ENCODE peak calls at places on chromosomes 4 and X, in nine cellular contexts. Y is body of pancreas; E is osteocyte; Q is T follicular helper cell; O is stimulated activated CD4-positive, alpha-beta T cell treated with anti-CD3 and anti-CD28 coated beads, Interleukin-15, amount 100 ng/mL, for 1 hour; K is fibroblast of lung; W is NCI-H2081; H is activated CD8-positive, alpha-beta T cell treated with anti-CD3 and anti-CD28 coated beads, Interleukin-2, amount 10 ng/mL, durations not matched to agents 7 days and 5 days; I is neural crest cell. U is an unnamed sample.

GRCh38 chr4:766559-767283 is 59.2 kb downstream of the CPLX1 start:
- DNase-seq in H (no peak), W (no peak), E (no peak), O (no peak), K (no peak), I (no peak), Q (no peak), Y (no peak), U (no peak)

GRCh38 chrX:39750246-39750790 is 347.4 kb downstream of the BCOR start:
- DNase-seq in Q (no peak), Y (no peak), O (no peak), I (no peak), K (no peak), E (no peak), W (no peak), H (no peak), U (no peak)

GRCh38 chr4:112778520-112778919 is 141.6 kb downstream of the LARP7 start:
- DNase-seq in O (no peak), H (no peak), K (no peak), Y (no peak), I (no peak), Q (no peak), E (no peak), W (no peak), U (no peak)

GRCh38 chrX:22650691-22651090 is 349.1 kb upstream of the DDX53 start:
- DNase-seq in O (no peak), Q (no peak), W (no peak), H (no peak), E (no peak), Y (no peak), K (no peak), I (no peak), U (no peak)

GRCh38 chr4:184644553-184645307 is 4.5 kb downstream of the CASP3 start:
- DNase-seq in W (no peak), Q (no peak), E (no peak), O (no peak), H (peak), I (no peak), K (no peak), Y (no peak), U (no peak)

GRCh38 chr4:137647375-137647774 is 115.1 kb upstream of the PCDH18 start:
- DNase-seq in Y (no peak), W (no peak), H (no peak), E (no peak), I (no peak), K (no peak), O (no peak), Q (no peak), U (no peak)

GRCh38 chr4:89136525-89136924 is 25.2 kb downstream of the TIGD2 start:
- DNase-seq in I (no peak), K (no peak), W (no peak), Y (no peak), Q (no peak), H (no peak), O (no peak), E (no peak), U (no peak)

GRCh38 chrX:86964321-86964720 is 553.3 kb upstream of the KLHL4 start:
- DNase-seq in H (no peak), I (no peak), Y (no peak), K (no peak), Q (no peak), O (no peak), E (no peak), W (no peak), U (no peak)

GRCh38 chrX:44036336-44036735 is 63.1 kb upstream of the NDP start:
- DNase-seq in H (no peak), Y (no peak), K (peak), W (no peak), O (no peak), I (no peak), Q (no peak), E (no peak), U (no peak)

GRCh38 chr4:169179609-169180526 is 90.9 kb downstream of the SH3RF1 start:
- DNase-seq in O (no peak), W (peak), H (no peak), Q (no peak), Y (no peak), K (peak), E (no peak), I (no peak), U (no peak)

GRCh38 chr4:156672924-156673323 is 298.7 kb downstream of the PDGFC start:
- DNase-seq in W (no peak), H (no peak), I (no peak), K (no peak), O (no peak), Y (no peak), Q (no peak), E (no peak), U (no peak)

GRCh38 chr4:185179488-185179887 is 24.3 kb downstream of the CFAP97 start:
- DNase-seq in Y (no peak), E (no peak), K (no peak), O (no peak), I (no peak), W (no peak), H (no peak), Q (no peak), U (no peak)

GRCh38 chr4:14771091-14771490 is 231.2 kb upstream of the CPEB2 start:
- DNase-seq in Y (no peak), O (no peak), I (no peak), Q (no peak), H (no peak), K (peak), E (no peak), W (no peak), U (no peak)

GRCh38 chr4:13633671-13634070 is 6.1 kb upstream of the BOD1L1 start:
- DNase-seq in I (no peak), Y (no peak), W (no peak), K (no peak), E (no peak), Q (no peak), H (no peak), O (no peak), U (no peak)

GRCh38 chrX:12894074-12894691 is 12.2 kb upstream of the TLR8 start:
- DNase-seq in W (peak), O (peak), Q (peak), H (peak), E (no peak), K (peak), Y (peak), I (peak), U (peak)

GRCh38 chrX:39984191-39984956 is 113.4 kb downstream of the BCOR start:
- DNase-seq in H (no peak), Y (no peak), K (peak), W (no peak), O (no peak), E (no peak), Q (no peak), I (no peak), U (no peak)

GRCh38 chr4:125316391-125316780 is 1.6 kb downstream of the FAT4 start:
- DNase-seq in W (peak), O (no peak), H (no peak), E (no peak), I (no peak), K (no peak), Q (no peak), Y (peak), U (peak)

GRCh38 chr4:65651031-65651430 is 19.3 kb downstream of the EPHA5 start:
- DNase-seq in E (no peak), H (no peak), Y (no peak), I (no peak), Q (no peak), W (no peak), K (no peak), O (no peak), U (no peak)

GRCh38 chrX:68422478-68422877 is 10.8 kb downstream of the OPHN1 start:
- DNase-seq in K (no peak), O (no peak), I (no peak), E (no peak), Y (no peak), Q (no peak), W (no peak), H (no peak), U (no peak)

GRCh38 chr4:125155251-125155650 is 159.5 kb upstream of the FAT4 start:
- DNase-seq in K (no peak), I (no peak), Y (no peak), H (no peak), O (no peak), E (no peak), W (no peak), Q (no peak), U (no peak)

GRCh38 chr4:149980941-149981340 is 97.3 kb upstream of the DCLK2 start:
- DNase-seq in O (peak), E (no peak), I (peak), W (peak), K (peak), H (peak), Y (peak), Q (peak), U (peak)

GRCh38 chrX:56800801-56801200 is 71.8 kb downstream of the NBDY start:
- DNase-seq in O (peak), K (no peak), H (peak), W (no peak), Q (peak), I (no peak), E (no peak), Y (no peak), U (no peak)

GRCh38 chrX:154824638-154825037 is 9.8 kb downstream of the SMIM9 start:
- DNase-seq in H (no peak), O (no peak), Q (no peak), E (no peak), Y (no peak), W (no peak), K (no peak), I (no peak), U (no peak)

GRCh38 chrX:13376857-13377441 is 57.1 kb upstream of the ATXN3L start:
- DNase-seq in W (peak), I (no peak), H (no peak), Y (no peak), E (no peak), Q (no peak), K (peak), O (no peak), U (no peak)

GRCh38 chr4:7867701-7868429 is 71.8 kb downstream of the AFAP1 start:
- DNase-seq in O (no peak), H (no peak), W (no peak), Y (no peak), K (no peak), E (no peak), Q (no peak), I (no peak), U (no peak)

GRCh38 chr4:80259012-80259411 is 7.5 kb upstream of the FGF5 start:
- DNase-seq in K (no peak), H (no peak), Q (no peak), E (no peak), Y (no peak), O (no peak), I (no peak), W (peak), U (no peak)

GRCh38 chr4:156677136-156677535 is 294.5 kb downstream of the PDGFC start:
- DNase-seq in H (no peak), K (peak), O (no peak), Y (no peak), W (peak), I (no peak), Q (no peak), E (no peak), U (peak)

GRCh38 chr4:67437974-67438713 is 107.2 kb downstream of the CENPC start:
- DNase-seq in O (no peak), H (no peak), E (no peak), Y (no peak), I (no peak), Q (no peak), K (peak), W (no peak), U (no peak)

GRCh38 chr4:23234018-23234417 is 541.3 kb downstream of the GBA3 start:
- DNase-seq in I (no peak), O (no peak), H (no peak), Q (no peak), Y (no peak), K (no peak), W (no peak), E (no peak), U (no peak)

GRCh38 chr4:6875431-6875831 is 34.2 kb upstream of the TBC1D14 start:
- DNase-seq in Y (no peak), W (no peak), I (no peak), O (no peak), K (no peak), E (no peak), H (no peak), Q (no peak), U (no peak)

U was measured in nephron progenitor cell.